ENCODE peak calls at places on chromosomes 2 and 18, in eight cellular contexts. A is epithelial cell of esophagus, F is neural crest cell, W is tibial artery, X is lung, G is stomach, I is AG04450, D is heart left ventricle. N is an unnamed sample.

GRCh38 chr2:123061534-123061933 is 963.6 kb upstream of the CNTNAP5 start:
- DNase-seq in D (no peak), W (no peak), A (no peak), F (peak; percentile 6), X (no peak), G (no peak), I (no peak), N (no peak)

GRCh38 chr18:47992903-47993302 is 62.4 kb upstream of the SMAD2 start:
- DNase-seq in X (no peak), F (no peak), I (no peak), G (no peak), W (no peak), D (no peak), A (no peak), N (no peak)

GRCh38 chr2:215003001-215003400 is 135.4 kb downstream of the ABCA12 start:
- DNase-seq in I (no peak), F (no peak), X (no peak), D (no peak), A (peak; percentile 9), G (no peak), W (no peak), N (no peak)

GRCh38 chr2:86592547-86593230 is 29.4 kb upstream of the CHMP3 start:
- DNase-seq in W (no peak), I (no peak), F (no peak), X (no peak), D (no peak), G (no peak), A (no peak), N (no peak)

GRCh38 chr2:62116983-62117382 is 78.9 kb upstream of the B3GNT2 start:
- DNase-seq in X (no peak), W (no peak), I (no peak), A (no peak), G (no peak), F (no peak), D (no peak), N (no peak)

GRCh38 chr2:37365669-37366068 is 21.2 kb downstream of the QPCT start:
- DNase-seq in F (no peak), G (no peak), I (no peak), W (no peak), D (no peak), A (peak; percentile 35), X (no peak), N (no peak)

GRCh38 chr2:113219889-113220641 is 46.3 kb downstream of the PSD4 start:
- DNase-seq in F (no peak), W (peak; percentile 73), A (peak; percentile 64), X (peak; percentile 62), I (no peak), D (no peak), G (peak; percentile 95), N (no peak)

GRCh38 chr2:227325824-227326195 is 759 bp downstream of the MFF start:
- DNase-seq in X (no peak), I (no peak), G (peak; percentile 52), A (peak; percentile 52), W (peak; percentile 26), F (peak; percentile 26), D (peak; percentile 66), N (peak; percentile 30)

GRCh38 chr2:239035361-239035814 is 187.5 kb downstream of the TWIST2 start:
- DNase-seq in I (no peak), A (no peak), F (peak; percentile 74), G (peak; percentile 56), D (peak; percentile 81), W (no peak), X (peak; percentile 40), N (no peak)

DNA sequence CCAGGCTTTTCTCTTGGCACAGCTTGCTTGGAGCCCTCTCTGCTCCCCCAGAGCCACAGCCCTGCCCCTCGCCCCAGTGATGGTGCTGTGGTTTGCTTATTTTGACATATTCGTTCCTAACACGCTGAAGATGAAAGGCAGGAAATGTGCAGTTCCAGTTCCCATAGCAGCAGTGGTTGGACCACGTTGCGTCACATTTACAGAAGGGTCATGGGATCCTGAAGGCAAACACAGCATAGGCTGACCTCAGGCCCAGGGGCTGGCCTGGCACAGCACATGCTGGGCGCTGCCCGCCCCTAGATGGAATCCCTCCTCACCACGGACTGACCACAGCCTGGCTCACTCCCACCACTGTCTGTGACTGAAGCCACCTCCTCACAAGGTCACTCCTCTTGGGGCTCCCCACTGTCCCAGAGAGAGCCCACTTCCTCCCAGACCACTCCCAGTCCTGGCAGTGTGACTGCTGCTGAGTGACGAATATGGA is 14.2 kb upstream of the CHRNA1 start:
- DNase-seq in F (no peak), A (no peak), G (no peak), X (peak; percentile 61), I (peak; percentile 97), D (peak; percentile 70), W (peak; percentile 29), N (peak; percentile 97)
- TF ChIP-seq CTCF in F (no peak), A (no peak), G (no peak), X (no peak), I (no peak), D (no peak), W (no peak), N (no peak)

GRCh38 chr2:240555541-240556250 is 2.1 kb downstream of the ANKMY1 start:
- DNase-seq in W (no peak), X (no peak), I (no peak), G (no peak), A (no peak), D (peak; percentile 46), F (no peak), N (no peak)

GRCh38 chr2:240557101-240557751 is 562 bp downstream of the ANKMY1 start:
- DNase-seq in I (no peak), G (no peak), W (no peak), A (no peak), X (no peak), D (peak; percentile 53), F (no peak), N (no peak)

GRCh38 chr2:240554767-240555493 is 2.9 kb downstream of the ANKMY1 start:
- DNase-seq in D (no peak), A (no peak), F (no peak), G (no peak), X (no peak), W (no peak), I (no peak), N (no peak)

GRCh38 chr2:240557808-240558207 is at the start of gene ANKMY1:
- DNase-seq in F (peak; percentile 74), G (peak; percentile 70), A (peak; percentile 88), W (no peak), I (no peak), X (no peak), D (peak; percentile 87), N (peak; percentile 49)

GRCh38 chr2:240556553-240557100 is 1.2 kb downstream of the ANKMY1 start:
- DNase-seq in I (no peak), A (peak; percentile 72), W (no peak), D (peak; percentile 71), X (no peak), G (peak; percentile 53), F (no peak), N (peak; percentile 31)
- TF ChIP-seq CTCF in I (peak; percentile 49), A (peak; percentile 76), W (no peak), D (no peak), X (no peak), G (no peak), F (peak; percentile 57), N (peak; percentile 74)

GRCh38 chr18:56787392-56787791 is 136.2 kb downstream of the WDR7 start:
- DNase-seq in A (no peak), W (no peak), X (no peak), D (no peak), G (no peak), I (no peak), F (no peak), N (no peak)

GRCh38 chr18:56789004-56789888 is 138.1 kb downstream of the WDR7 start:
- DNase-seq in W (no peak), A (peak; percentile 55), F (no peak), D (no peak), I (no peak), G (no peak), X (no peak), N (peak; percentile 25)

GRCh38 chr18:56795381-56795780 is 144.2 kb downstream of the WDR7 start:
- DNase-seq in A (no peak), G (no peak), I (no peak), X (no peak), D (no peak), F (no peak), W (no peak), N (no peak)

GRCh38 chr18:56785006-56785405 is 133.8 kb downstream of the WDR7 start:
- DNase-seq in G (no peak), D (no peak), F (no peak), W (no peak), I (no peak), A (no peak), X (no peak), N (no peak)

DNA sequence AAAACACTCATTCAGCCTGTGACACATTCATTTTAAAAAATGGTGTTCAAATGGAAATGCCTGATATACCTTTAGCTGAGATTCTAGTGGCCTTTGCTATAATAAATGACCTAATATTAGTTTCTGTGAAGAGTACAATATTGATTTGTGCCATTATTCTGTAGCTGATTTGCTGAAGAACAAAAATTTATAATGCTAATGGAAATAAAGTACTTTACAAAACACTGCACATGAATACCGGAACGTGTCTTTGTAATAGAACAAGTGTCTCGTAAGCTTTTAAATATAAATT is 138.7 kb downstream of the WDR7 start:
- DNase-seq in D (no peak), G (no peak), W (no peak), A (no peak), I (no peak), X (no peak), F (no peak), N (no peak)
- TF ChIP-seq CTCF in D (no peak), G (no peak), W (no peak), A (no peak), I (no peak), X (no peak), F (no peak), N (peak; percentile 28)

GRCh38 chr2:40489678-40489960 is 37.7 kb upstream of the SLC8A1 start:
- DNase-seq in A (no peak), F (no peak), W (no peak), D (no peak), X (no peak), G (no peak), I (no peak), N (no peak)

GRCh38 chr2:40488927-40489677 is 37.2 kb upstream of the SLC8A1 start:
- DNase-seq in I (no peak), A (peak; percentile 46), F (no peak), W (no peak), X (no peak), D (no peak), G (no peak), N (peak; percentile 25)

GRCh38 chr2:40487592-40487991 is 35.7 kb upstream of the SLC8A1 start:
- DNase-seq in W (peak; percentile 36), X (no peak), I (no peak), F (no peak), G (no peak), D (no peak), A (no peak), N (no peak)

GRCh38 chr2:40485319-40485718 is 33.4 kb upstream of the SLC8A1 start:
- DNase-seq in F (no peak), A (no peak), D (no peak), W (no peak), G (no peak), I (no peak), X (no peak), N (no peak)

DNA sequence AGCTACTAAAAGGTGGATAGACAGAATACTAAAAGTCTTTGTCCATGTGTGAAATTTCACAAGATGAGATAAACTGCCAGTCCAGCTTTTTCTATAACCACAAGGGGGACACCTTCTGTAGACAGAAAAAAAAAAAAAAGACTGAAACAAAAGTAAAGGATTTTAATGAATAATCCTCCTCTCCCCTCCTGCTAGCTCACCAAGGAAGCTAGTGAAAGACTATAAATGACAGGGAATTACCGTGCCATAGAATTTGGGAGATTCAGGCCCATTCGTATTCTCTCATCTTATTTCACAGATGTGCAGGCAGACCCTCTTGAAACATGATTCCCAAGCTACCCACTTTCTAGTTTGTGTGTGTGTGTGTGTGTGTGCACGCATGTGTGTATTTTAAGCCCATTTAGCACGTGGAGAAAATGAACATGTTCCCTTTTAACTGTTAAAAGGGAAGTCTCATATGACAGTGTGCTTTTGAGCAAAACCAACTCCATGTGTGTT is 36.3 kb upstream of the SLC8A1 start:
- DNase-seq in W (no peak), A (peak; percentile 36), G (no peak), D (no peak), F (no peak), X (no peak), I (no peak), N (peak; percentile 45)
- TF ChIP-seq CTCF in W (peak; percentile 57), A (peak; percentile 35), G (no peak), D (peak; percentile 49), F (peak; percentile 71), X (no peak), I (peak; percentile 61), N (peak; percentile 88)

N was measured in HFFc6.